ENCODE peak calls at places on chromosome 18, in ten cellular contexts. O, N, X, U, M, G, R, E, A and P are unnamed samples.

GRCh38 chr18:78889250-78889649 is 90.4 kb upstream of the SALL3 start:
- DNase-seq in A (no peak), N (no peak), R (no peak), X (no peak), U (no peak), M (no peak), E (no peak), O (no peak), G (no peak), P (no peak)

GRCh38 chr18:77250501-77250925 is 865 bp downstream of the GALR1 start:
- DNase-seq in R (no peak), A (no peak), O (no peak), U (no peak), E (no peak), G (no peak), N (peak; percentile 67), M (no peak), X (peak; percentile 23), P (no peak)

GRCh38 chr18:78925557-78926242 is 53.9 kb upstream of the SALL3 start:
- DNase-seq in N (peak; percentile 79), A (no peak), X (no peak), E (no peak), G (no peak), U (no peak), M (no peak), R (no peak), O (no peak), P (peak; percentile 68)

GRCh38 chr18:61991201-61991600 is 98.4 kb upstream of the RNF152 start:
- DNase-seq in R (no peak), N (no peak), G (no peak), U (no peak), O (no peak), M (no peak), A (no peak), E (no peak), X (no peak), P (no peak)

GRCh38 chr18:60905699-60906098 is 427.5 kb upstream of the CDH20 start:
- DNase-seq in R (no peak), G (no peak), A (no peak), X (no peak), E (no peak), M (no peak), N (no peak), U (no peak), O (no peak), P (no peak)

GRCh38 chr18:9147440-9148238 is 11.1 kb downstream of the ANKRD12 start:
- DNase-seq in X (peak; percentile 50), E (peak; percentile 53), M (peak; percentile 15), O (peak; percentile 41), U (no peak), R (peak; percentile 72), N (no peak), A (peak; percentile 81), G (peak; percentile 28), P (no peak)

GRCh38 chr18:75088622-75089211 is 120.2 kb downstream of the PTGR3 start:
- DNase-seq in U (no peak), N (no peak), R (no peak), X (no peak), O (no peak), G (no peak), A (no peak), E (no peak), M (no peak), P (no peak)

GRCh38 chr18:24397131-24397693 is 412 bp downstream of the OSBPL1A start:
- DNase-seq in E (no peak), U (no peak), M (peak; percentile 91), A (no peak), N (no peak), X (peak; percentile 60), R (no peak), G (peak; percentile 67), O (peak; percentile 33), P (peak; percentile 91)

DNA sequence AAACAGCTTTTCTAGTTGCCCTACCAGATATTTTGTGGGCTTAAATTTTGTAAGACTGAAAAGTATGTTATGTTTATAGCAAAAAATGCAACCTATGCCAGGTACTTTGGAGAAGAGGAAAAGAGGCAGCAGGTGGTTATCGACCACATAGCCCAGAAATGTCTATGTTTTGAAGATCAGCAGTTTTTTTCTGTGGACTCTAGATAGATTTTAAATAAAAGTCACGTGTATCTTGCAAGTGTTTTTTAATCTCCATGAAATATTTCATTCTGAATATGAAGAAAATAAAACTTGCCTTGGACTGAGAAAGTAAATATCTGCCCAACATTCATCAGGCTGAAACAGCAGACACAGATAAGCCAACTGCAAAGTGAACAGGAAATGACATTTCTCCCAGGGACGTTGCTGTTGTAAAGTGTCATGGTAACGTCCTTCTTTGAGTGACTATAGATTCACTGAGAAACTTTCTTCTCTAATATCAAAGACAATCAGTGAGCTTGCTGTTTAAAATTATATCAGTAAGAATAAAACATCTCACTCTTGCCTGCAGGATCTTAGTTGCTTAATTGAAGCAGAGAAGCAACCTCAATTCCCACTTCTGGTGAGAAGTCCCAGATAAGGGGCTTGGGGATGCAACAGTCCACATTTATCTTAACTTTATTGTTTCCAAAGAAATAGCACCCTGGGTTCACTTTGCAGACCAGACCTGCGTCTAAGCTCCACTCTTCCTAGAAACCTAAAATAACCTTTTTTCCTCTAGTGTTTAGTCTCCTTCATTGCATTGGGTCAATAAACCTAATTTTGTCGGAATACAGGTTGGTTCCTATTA is 6.3 kb downstream of the MYOM1 start:
- DNase-seq in X (peak; percentile 16), G (no peak), N (no peak), U (no peak), E (no peak), O (no peak), A (peak; percentile 70), R (no peak), M (no peak), P (no peak)
- TF ChIP-seq EP300 in X (no peak), G (no peak), N (no peak), U (no peak), E (no peak), O (no peak), A (peak; percentile 68), R (no peak), M (no peak), P (no peak)

GRCh38 chr18:808502-808901 is 3.5 kb downstream of the YES1 start:
- DNase-seq in O (no peak), G (no peak), R (no peak), E (no peak), A (no peak), M (no peak), U (no peak), N (no peak), X (no peak), P (no peak)

GRCh38 chr18:812123-812672 is at the start of gene YES1:
- DNase-seq in G (peak; percentile 84), U (peak; percentile 87), X (peak; percentile 89), O (peak; percentile 59), R (peak; percentile 78), E (no peak), A (peak; percentile 94), N (peak; percentile 96), M (peak; percentile 57), P (peak; percentile 93)

GRCh38 chr18:811192-812122 is 585 bp downstream of the YES1 start:
- DNase-seq in O (peak; percentile 4), N (peak; percentile 93), A (peak; percentile 72), M (no peak), G (peak; percentile 56), R (no peak), X (no peak), U (peak; percentile 76), E (no peak), P (peak; percentile 80)

GRCh38 chr18:808086-808485 is 4.0 kb downstream of the YES1 start:
- DNase-seq in G (no peak), U (no peak), E (no peak), A (peak; percentile 60), R (no peak), N (no peak), O (no peak), M (no peak), X (no peak), P (no peak)

DNA sequence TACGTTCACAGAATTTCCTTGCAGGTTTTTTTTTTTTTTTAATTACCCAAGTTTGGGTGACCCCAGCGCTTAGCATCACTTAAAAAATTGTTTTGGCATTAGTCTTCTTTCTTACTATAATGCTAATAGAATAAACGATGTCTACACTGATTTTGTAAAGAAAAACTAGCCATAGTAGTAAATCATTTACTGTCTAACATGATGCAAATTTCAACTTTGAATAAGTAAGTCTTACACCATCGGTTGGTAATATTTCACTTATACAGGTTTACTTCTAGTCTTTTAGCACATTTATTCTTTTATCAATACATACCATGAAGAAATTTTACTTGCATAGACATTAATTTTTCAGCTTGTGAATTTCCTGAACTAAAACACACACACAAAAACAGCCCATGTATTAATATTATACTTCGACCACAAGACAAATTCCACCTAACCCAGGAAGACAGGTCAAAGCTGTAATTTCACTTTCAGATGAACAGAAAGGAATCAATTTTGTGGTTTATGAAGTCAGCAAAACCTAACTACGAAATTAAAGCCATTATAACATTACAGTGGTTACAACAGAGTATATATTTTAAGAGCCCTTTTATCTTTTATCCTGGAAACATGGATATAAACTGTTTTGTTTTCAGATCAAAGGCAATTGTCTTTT is 1.9 kb downstream of the YES1 start:
- DNase-seq in X (no peak), U (no peak), G (no peak), N (no peak), A (no peak), O (no peak), E (peak; percentile 60), R (no peak), M (no peak), P (no peak)
- H3K4me1 ChIP-seq in X (no peaks in the 10 kb centered on the region), U (peaks cover 4% of the 10 kb centered on the region), G (peaks cover 24% of the 10 kb centered on the region), N (peaks cover 17% of the 10 kb centered on the region), A (peaks cover 41% of the 10 kb centered on the region), O (peaks cover 8% of the 10 kb centered on the region), E (peaks cover 5% of the 10 kb centered on the region), R (peaks cover 53% of the 10 kb centered on the region), M (peaks cover 9% of the 10 kb centered on the region), P (peaks cover 39% of the 10 kb centered on the region)

GRCh38 chr18:23260932-23261590 is 125.8 kb downstream of the CABLES1 start:
- DNase-seq in O (no peak), U (no peak), E (no peak), A (no peak), M (no peak), N (no peak), R (no peak), G (no peak), X (no peak), P (no peak)
- TF ChIP-seq EP300 in O (no peak), U (no peak), E (no peak), A (no peak), M (no peak), N (no peak), R (no peak), G (no peak), X (no peak), P (no peak)

GRCh38 chr18:50312296-50313030 is 25.0 kb upstream of the CXXC1 start:
- DNase-seq in R (no peak), O (no peak), U (no peak), M (no peak), A (no peak), X (no peak), E (peak; percentile 97), G (no peak), N (no peak), P (no peak)

GRCh38 chr18:50315100-50315871 is 27.8 kb upstream of the CXXC1 start:
- DNase-seq in O (no peak), R (no peak), M (no peak), N (no peak), G (no peak), A (no peak), E (peak; percentile 97), U (no peak), X (no peak), P (no peak)

GRCh38 chr18:50311573-50312106 is 24.1 kb upstream of the CXXC1 start:
- DNase-seq in M (no peak), R (no peak), G (no peak), X (no peak), N (no peak), E (no peak), O (no peak), A (no peak), U (no peak), P (no peak)

GRCh38 chr18:50313873-50314460 is 26.5 kb upstream of the CXXC1 start:
- DNase-seq in R (no peak), M (no peak), X (no peak), O (no peak), E (no peak), U (no peak), N (no peak), G (no peak), A (no peak), P (no peak)

DNA sequence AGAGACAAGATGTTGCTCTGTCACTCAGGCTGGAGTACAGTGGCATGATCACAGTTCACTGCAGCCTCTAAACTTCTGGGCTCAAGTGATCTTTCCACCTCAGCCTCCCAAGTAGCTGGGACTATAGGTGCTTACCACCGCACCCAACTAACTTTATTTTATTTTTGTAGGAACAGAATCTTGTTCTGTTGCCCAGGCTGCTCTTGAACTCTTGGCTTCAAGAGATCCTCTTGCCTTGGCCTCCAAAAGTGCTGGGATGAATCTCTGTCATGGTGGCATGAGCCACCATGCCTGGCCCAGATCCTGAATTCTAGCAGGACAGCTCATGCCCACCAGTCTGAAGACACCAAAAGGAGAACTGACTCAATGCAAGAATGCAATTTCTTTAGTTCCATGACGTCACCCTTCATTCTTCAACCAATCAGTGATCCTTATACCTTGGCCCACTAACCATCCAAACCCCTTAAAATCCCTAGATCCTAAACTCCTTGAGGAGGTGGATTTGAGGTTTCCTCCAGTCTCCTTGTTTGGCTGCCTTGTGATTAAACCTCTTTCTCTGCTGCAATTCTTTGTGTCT is 25.6 kb upstream of the CXXC1 start:
- DNase-seq in U (no peak), N (no peak), O (no peak), E (peak; percentile 73), G (no peak), A (no peak), X (no peak), M (no peak), R (no peak), P (no peak)
- H3K4me1 ChIP-seq in U (no peaks in the 10 kb centered on the region), N (peaks cover under 1% of the 10 kb centered on the region), O (peaks cover 9% of the 10 kb centered on the region), E (peaks cover 73% of the 10 kb centered on the region), G (no peaks in the 10 kb centered on the region), A (peaks cover 23% of the 10 kb centered on the region), X (peaks cover 2% of the 10 kb centered on the region), M (peaks cover 6% of the 10 kb centered on the region), R (peaks cover 41% of the 10 kb centered on the region), P (peaks cover 6% of the 10 kb centered on the region)